ENCODE peak calls at places on chromosomes 5 and 9, in ten cellular contexts. One of them, this sample, is unnamed.

GRCh38 chr5:74992791-74993190 is 59.6 kb downstream of the GCNT4 start:
- DNase-seq in K562: no peak
- DNase-seq in foreskin fibroblast: no peak
- DNase-seq in SK-N-SH: no peak
- DNase-seq in IMR-90: no peak
- DNase-seq in heart left ventricle: no peak
- DNase-seq in fibroblast of lung: no peak
- DNase-seq in neural progenitor cell: no peak
- DNase-seq in fibroblast of the aortic adventitia: no peak
- DNase-seq in BJ: no peak
- DNase-seq in this sample: no peak

GRCh38 chr9:107213561-107214028 is 69.5 kb upstream of the RAD23B start:
- DNase-seq in K562: no peak
- DNase-seq in foreskin fibroblast: peak
- DNase-seq in SK-N-SH: no peak
- DNase-seq in IMR-90: peak
- DNase-seq in heart left ventricle: no peak
- DNase-seq in fibroblast of lung: peak
- DNase-seq in neural progenitor cell: no peak
- DNase-seq in fibroblast of the aortic adventitia: peak
- DNase-seq in BJ: peak
- DNase-seq in this sample: peak

GRCh38 chr9:101791938-101792337 is 53.5 kb upstream of the GRIN3A start:
- DNase-seq in K562: peak
- DNase-seq in foreskin fibroblast: no peak
- DNase-seq in SK-N-SH: peak
- DNase-seq in IMR-90: no peak
- DNase-seq in heart left ventricle: no peak
- DNase-seq in fibroblast of lung: peak
- DNase-seq in neural progenitor cell: peak
- DNase-seq in fibroblast of the aortic adventitia: peak
- DNase-seq in BJ: no peak
- DNase-seq in this sample: no peak

GRCh38 chr5:57216714-57217113 is 42.9 kb downstream of the GPBP1 start:
- DNase-seq in K562: no peak
- DNase-seq in foreskin fibroblast: peak
- DNase-seq in SK-N-SH: no peak
- DNase-seq in IMR-90: peak
- DNase-seq in heart left ventricle: no peak
- DNase-seq in fibroblast of lung: peak
- DNase-seq in neural progenitor cell: no peak
- DNase-seq in fibroblast of the aortic adventitia: peak
- DNase-seq in BJ: no peak
- DNase-seq in this sample: peak

GRCh38 chr9:125911861-125912260 is 164.7 kb downstream of the PBX3 start:
- DNase-seq in K562: no peak
- DNase-seq in foreskin fibroblast: no peak
- DNase-seq in SK-N-SH: no peak
- DNase-seq in IMR-90: peak
- DNase-seq in heart left ventricle: no peak
- DNase-seq in fibroblast of lung: peak
- DNase-seq in neural progenitor cell: peak
- DNase-seq in fibroblast of the aortic adventitia: peak
- DNase-seq in BJ: no peak
- DNase-seq in this sample: no peak

GRCh38 chr5:109945097-109945678 is 255.5 kb downstream of the MAN2A1 start:
- DNase-seq in K562: no peak
- DNase-seq in foreskin fibroblast: no peak
- DNase-seq in SK-N-SH: no peak
- DNase-seq in IMR-90: no peak
- DNase-seq in heart left ventricle: no peak
- DNase-seq in fibroblast of lung: peak
- DNase-seq in neural progenitor cell: peak
- DNase-seq in fibroblast of the aortic adventitia: no peak
- DNase-seq in BJ: no peak
- DNase-seq in this sample: no peak

GRCh38 chr5:138243794-138244193 is 30.6 kb downstream of the GFRA3 start:
- DNase-seq in K562: no peak
- DNase-seq in foreskin fibroblast: peak
- DNase-seq in SK-N-SH: no peak
- DNase-seq in IMR-90: no peak
- DNase-seq in heart left ventricle: no peak
- DNase-seq in fibroblast of lung: no peak
- DNase-seq in neural progenitor cell: no peak
- DNase-seq in fibroblast of the aortic adventitia: no peak
- DNase-seq in BJ: no peak
- DNase-seq in this sample: peak

GRCh38 chr5:27406020-27406419 is 367.6 kb upstream of the CDH9 start:
- DNase-seq in K562: no peak
- DNase-seq in foreskin fibroblast: no peak
- DNase-seq in SK-N-SH: no peak
- DNase-seq in IMR-90: no peak
- DNase-seq in heart left ventricle: no peak
- DNase-seq in fibroblast of lung: no peak
- DNase-seq in neural progenitor cell: no peak
- DNase-seq in fibroblast of the aortic adventitia: no peak
- DNase-seq in BJ: no peak
- DNase-seq in this sample: no peak

GRCh38 chr5:180201051-180201987 is 7.7 kb downstream of the RASGEF1C start:
- DNase-seq in K562: peak
- DNase-seq in foreskin fibroblast: no peak
- DNase-seq in SK-N-SH: peak
- DNase-seq in IMR-90: no peak
- DNase-seq in heart left ventricle: no peak
- DNase-seq in fibroblast of lung: no peak
- DNase-seq in neural progenitor cell: peak
- DNase-seq in fibroblast of the aortic adventitia: peak
- DNase-seq in BJ: no peak
- DNase-seq in this sample: no peak

GRCh38 chr5:57349214-57349613 is 133.4 kb downstream of the ACTBL2 start:
- DNase-seq in K562: no peak
- DNase-seq in foreskin fibroblast: no peak
- DNase-seq in SK-N-SH: no peak
- DNase-seq in IMR-90: no peak
- DNase-seq in heart left ventricle: no peak
- DNase-seq in fibroblast of lung: peak
- DNase-seq in neural progenitor cell: no peak
- DNase-seq in fibroblast of the aortic adventitia: peak
- DNase-seq in BJ: no peak
- DNase-seq in this sample: no peak

DNA sequence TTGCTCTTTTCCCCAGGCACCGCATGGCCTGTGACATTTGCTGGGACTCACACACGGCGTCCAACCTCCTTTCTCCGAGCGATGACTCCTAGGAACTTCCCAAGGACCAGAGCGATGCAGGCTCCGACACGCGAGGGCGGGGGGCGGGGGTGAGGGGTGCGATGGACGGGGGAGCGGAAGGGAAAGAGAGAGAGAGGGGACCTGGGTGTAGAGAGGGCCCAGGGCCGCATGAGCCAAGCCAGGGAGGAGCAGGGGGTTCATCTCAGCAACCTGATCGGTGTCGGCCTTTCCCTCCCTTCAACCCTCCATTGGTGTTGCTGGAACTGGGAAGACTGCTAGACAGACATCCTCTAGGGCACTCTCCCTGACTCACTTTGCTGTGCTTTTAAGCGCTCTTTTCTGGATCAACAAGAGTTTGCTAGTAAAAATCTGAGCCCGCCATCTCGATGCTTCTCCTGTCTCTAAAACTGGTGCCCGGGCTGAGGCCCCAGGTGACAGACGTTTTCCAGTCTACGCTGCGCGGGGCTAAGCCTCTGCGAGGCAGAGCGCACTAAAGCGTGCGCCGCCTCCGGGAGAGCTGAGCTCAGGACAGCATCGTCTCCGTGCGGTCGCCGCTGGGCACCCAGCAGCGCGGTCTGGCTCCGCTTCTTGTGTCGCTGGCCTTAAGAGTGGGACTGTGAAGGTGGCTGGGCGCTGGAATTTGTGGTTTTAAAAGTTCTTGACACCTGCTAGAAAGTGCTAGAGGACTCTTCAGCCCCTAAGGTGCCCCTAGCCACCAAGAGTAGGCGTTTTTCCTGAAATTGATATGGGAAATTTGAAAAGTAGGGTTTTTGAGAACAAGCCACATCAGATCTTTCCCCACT is 1.0 kb upstream of the TSLP start:
- DNase-seq in K562: no peak
- DNase-seq in foreskin fibroblast: peak
- DNase-seq in SK-N-SH: no peak
- DNase-seq in IMR-90: no peak
- DNase-seq in heart left ventricle: no peak
- DNase-seq in fibroblast of lung: peak
- DNase-seq in neural progenitor cell: peak
- DNase-seq in fibroblast of the aortic adventitia: peak
- DNase-seq in BJ: no peak
- DNase-seq in this sample: no peak
- H3K4me3 ChIP-seq in K562: no peak
- H3K4me3 ChIP-seq in foreskin fibroblast: peak
- H3K4me3 ChIP-seq in SK-N-SH: no peak
- H3K4me3 ChIP-seq in IMR-90: no peak
- H3K4me3 ChIP-seq in heart left ventricle: peak
- H3K4me3 ChIP-seq in fibroblast of lung: no peak
- H3K4me3 ChIP-seq in neural progenitor cell: peak
- H3K4me3 ChIP-seq in fibroblast of the aortic adventitia: no peak
- H3K4me3 ChIP-seq in BJ: peak
- H3K4me3 ChIP-seq in this sample: peak

DNA sequence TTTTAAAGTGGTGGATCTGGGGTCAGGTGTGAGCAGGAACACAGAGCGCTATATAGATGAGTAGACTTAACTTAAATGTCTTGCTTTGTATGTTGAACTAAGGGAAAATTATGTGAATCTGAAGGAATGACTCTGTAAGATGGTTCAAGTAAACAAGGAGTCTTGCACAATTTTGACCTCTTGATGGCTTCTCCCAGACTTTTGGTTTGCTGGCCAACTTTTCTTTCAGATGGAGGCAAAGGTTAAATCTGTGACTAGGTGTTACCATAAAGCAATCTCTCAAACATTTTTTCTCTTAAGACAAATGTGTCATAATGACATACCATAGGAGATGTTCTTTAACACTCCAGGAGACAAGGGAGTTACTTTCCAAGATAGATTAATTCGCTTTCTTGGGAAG is 60.5 kb upstream of the SLC27A6 start:
- DNase-seq in K562: no peak
- DNase-seq in foreskin fibroblast: peak
- DNase-seq in SK-N-SH: no peak
- DNase-seq in IMR-90: no peak
- DNase-seq in heart left ventricle: no peak
- DNase-seq in fibroblast of lung: no peak
- DNase-seq in neural progenitor cell: peak
- DNase-seq in fibroblast of the aortic adventitia: no peak
- DNase-seq in BJ: no peak
- DNase-seq in this sample: no peak
- TF ChIP-seq CTCF in K562: no peak
- TF ChIP-seq CTCF in foreskin fibroblast: no peak
- TF ChIP-seq CTCF in SK-N-SH: no peak
- TF ChIP-seq CTCF in IMR-90: no peak
- TF ChIP-seq CTCF in heart left ventricle: no peak
- TF ChIP-seq CTCF in fibroblast of lung: no peak
- TF ChIP-seq CTCF in neural progenitor cell: no peak
- TF ChIP-seq CTCF in fibroblast of the aortic adventitia: no peak
- TF ChIP-seq CTCF in BJ: no peak
- TF ChIP-seq CTCF in this sample: no peak

DNA sequence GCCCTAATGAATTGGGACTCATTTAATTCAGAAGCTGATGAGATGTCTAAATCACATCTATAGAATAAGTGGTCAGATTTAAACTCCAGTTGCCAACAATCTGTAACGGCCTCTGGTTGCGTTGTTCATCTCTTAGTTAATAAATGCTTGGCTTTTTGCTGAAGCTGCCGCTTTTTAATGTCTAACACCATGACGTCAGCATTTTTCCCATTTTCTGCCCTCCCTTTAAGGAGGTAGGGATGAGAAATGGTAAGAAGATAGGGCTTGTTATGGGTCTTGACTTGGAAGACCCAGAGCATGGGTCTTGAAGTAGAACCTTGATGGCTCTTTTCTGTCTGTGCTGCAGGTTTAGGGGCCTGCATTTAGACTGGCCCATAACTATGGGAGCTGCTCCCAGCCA is 33.3 kb downstream of the PALM2AKAP2 start:
- DNase-seq in K562: no peak
- DNase-seq in foreskin fibroblast: no peak
- DNase-seq in SK-N-SH: no peak
- DNase-seq in IMR-90: no peak
- DNase-seq in heart left ventricle: no peak
- DNase-seq in fibroblast of lung: no peak
- DNase-seq in neural progenitor cell: no peak
- DNase-seq in fibroblast of the aortic adventitia: no peak
- DNase-seq in BJ: no peak
- DNase-seq in this sample: no peak
- H3K4me3 ChIP-seq in K562: no peak
- H3K4me3 ChIP-seq in foreskin fibroblast: no peak
- H3K4me3 ChIP-seq in SK-N-SH: no peak
- H3K4me3 ChIP-seq in IMR-90: no peak
- H3K4me3 ChIP-seq in heart left ventricle: no peak
- H3K4me3 ChIP-seq in fibroblast of lung: no peak
- H3K4me3 ChIP-seq in neural progenitor cell: no peak
- H3K4me3 ChIP-seq in fibroblast of the aortic adventitia: no peak
- H3K4me3 ChIP-seq in BJ: no peak
- H3K4me3 ChIP-seq in this sample: no peak

DNA sequence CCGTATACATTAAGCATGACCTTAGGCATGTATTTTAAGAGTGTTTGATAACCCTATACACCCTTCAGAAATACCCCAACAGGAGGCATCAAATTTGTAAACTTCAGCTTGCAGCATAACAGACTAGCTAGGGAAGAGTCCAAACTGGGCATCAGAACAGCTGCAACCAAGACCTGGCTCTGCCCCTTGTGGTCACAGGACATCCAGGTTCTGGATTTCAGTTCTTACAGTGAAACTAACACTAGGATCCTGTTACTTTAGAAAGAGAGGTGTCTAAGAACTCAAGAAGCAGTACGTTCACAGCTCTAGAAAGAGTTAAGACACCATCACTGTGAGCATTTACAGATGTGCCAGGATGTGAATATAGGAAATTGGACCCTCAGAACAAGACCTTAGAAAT is 229.8 kb downstream of the BNC2 start:
- DNase-seq in K562: no peak
- DNase-seq in foreskin fibroblast: peak
- DNase-seq in SK-N-SH: no peak
- DNase-seq in IMR-90: no peak
- DNase-seq in heart left ventricle: no peak
- DNase-seq in fibroblast of lung: peak
- DNase-seq in neural progenitor cell: peak
- DNase-seq in fibroblast of the aortic adventitia: no peak
- DNase-seq in BJ: no peak
- DNase-seq in this sample: no peak
- TF ChIP-seq CTCF in K562: no peak
- TF ChIP-seq CTCF in foreskin fibroblast: peak
- TF ChIP-seq CTCF in SK-N-SH: peak
- TF ChIP-seq CTCF in IMR-90: no peak
- TF ChIP-seq CTCF in heart left ventricle: no peak
- TF ChIP-seq CTCF in fibroblast of lung: peak
- TF ChIP-seq CTCF in neural progenitor cell: peak
- TF ChIP-seq CTCF in fibroblast of the aortic adventitia: peak
- TF ChIP-seq CTCF in BJ: peak
- TF ChIP-seq CTCF in this sample: no peak

GRCh38 chr5:1381370-1382247 is 36.7 kb upstream of the CLPTM1L start:
- DNase-seq in K562: no peak
- DNase-seq in foreskin fibroblast: no peak
- DNase-seq in SK-N-SH: no peak
- DNase-seq in IMR-90: no peak
- DNase-seq in heart left ventricle: no peak
- DNase-seq in fibroblast of lung: no peak
- DNase-seq in neural progenitor cell: no peak
- DNase-seq in fibroblast of the aortic adventitia: no peak
- DNase-seq in BJ: no peak
- DNase-seq in this sample: no peak
- H3K4me3 ChIP-seq in K562: no peak
- H3K4me3 ChIP-seq in foreskin fibroblast: no peak
- H3K4me3 ChIP-seq in SK-N-SH: no peak
- H3K4me3 ChIP-seq in IMR-90: no peak
- H3K4me3 ChIP-seq in heart left ventricle: no peak
- H3K4me3 ChIP-seq in fibroblast of lung: no peak
- H3K4me3 ChIP-seq in neural progenitor cell: no peak
- H3K4me3 ChIP-seq in fibroblast of the aortic adventitia: no peak
- H3K4me3 ChIP-seq in BJ: no peak
- H3K4me3 ChIP-seq in this sample: no peak

This sample was measured in AG10803.